ENCODE peak calls at places on chromosomes 12 and 14, in four cellular contexts. One of them, this sample, is unnamed. For H4K20me1, the result is how much of the 10 kb centered on the place peaks cover.

GRCh38 chr12:83017001-83017400 is 330.3 kb downstream of the TMTC2 start:
- DNase-seq in GM23248: no peak
- DNase-seq in IMR-90: no peak
- DNase-seq in HCT116: peak
- DNase-seq in this sample: peak

GRCh38 chr12:39365364-39366001 is 77.4 kb downstream of the KIF21A start:
- DNase-seq in HCT116: no peak
- DNase-seq in GM23248: peak
- DNase-seq in IMR-90: no peak
- DNase-seq in this sample: no peak

GRCh38 chr12:109735825-109736551 is 22.4 kb downstream of the FAM222A start:
- DNase-seq in HCT116: no peak
- DNase-seq in GM23248: no peak
- DNase-seq in IMR-90: no peak
- DNase-seq in this sample: no peak

GRCh38 chr12:10159280-10159679 is 12.7 kb downstream of the OLR1 start:
- DNase-seq in HCT116: no peak
- DNase-seq in GM23248: no peak
- DNase-seq in IMR-90: no peak
- DNase-seq in this sample: no peak

GRCh38 chr12:76948895-76949294 is 70.1 kb upstream of the CSRP2 start:
- DNase-seq in IMR-90: no peak
- DNase-seq in HCT116: no peak
- DNase-seq in GM23248: no peak
- DNase-seq in this sample: no peak

GRCh38 chr12:27109339-27110023 is 27.1 kb upstream of the C12orf71 start:
- DNase-seq in HCT116: no peak
- DNase-seq in GM23248: peak
- DNase-seq in IMR-90: no peak
- DNase-seq in this sample: no peak

GRCh38 chr14:54606178-54606577 is 39.2 kb downstream of the SAMD4A start:
- DNase-seq in HCT116: no peak
- DNase-seq in IMR-90: no peak
- DNase-seq in GM23248: peak
- DNase-seq in this sample: no peak

GRCh38 chr14:28375295-28375694 is 391.3 kb upstream of the FOXG1 start:
- DNase-seq in GM23248: no peak
- DNase-seq in IMR-90: no peak
- DNase-seq in HCT116: no peak
- DNase-seq in this sample: peak

GRCh38 chr12:18837025-18837424 is 99.1 kb downstream of the CAPZA3 start:
- DNase-seq in HCT116: no peak
- DNase-seq in GM23248: peak
- DNase-seq in IMR-90: peak
- DNase-seq in this sample: no peak

GRCh38 chr12:89731614-89732013 is 23.0 kb upstream of the ATP2B1 start:
- DNase-seq in HCT116: no peak
- DNase-seq in GM23248: peak
- DNase-seq in IMR-90: peak
- DNase-seq in this sample: peak

GRCh38 chr12:65876898-65877721 is 52.8 kb downstream of the HMGA2 start:
- DNase-seq in IMR-90: no peak
- DNase-seq in GM23248: no peak
- DNase-seq in HCT116: no peak
- DNase-seq in this sample: no peak

GRCh38 chr12:108099778-108100177 is 29.3 kb upstream of the WSCD2 start:
- DNase-seq in IMR-90: no peak
- DNase-seq in GM23248: no peak
- DNase-seq in HCT116: no peak
- DNase-seq in this sample: no peak

GRCh38 chr14:45156067-45156466 is 20.3 kb downstream of the FANCM start:
- DNase-seq in IMR-90: peak
- DNase-seq in HCT116: no peak
- DNase-seq in GM23248: peak
- DNase-seq in this sample: peak

GRCh38 chr12:120739031-120739762 is 13.6 kb downstream of the ACADS start:
- DNase-seq in IMR-90: no peak
- DNase-seq in HCT116: no peak
- DNase-seq in GM23248: no peak
- DNase-seq in this sample: no peak

GRCh38 chr12:113990548-113991223 is 24.6 kb upstream of the RBM19 start:
- DNase-seq in IMR-90: no peak
- DNase-seq in HCT116: no peak
- DNase-seq in GM23248: no peak
- DNase-seq in this sample: no peak

GRCh38 chr12:4221157-4221556 is 52.4 kb upstream of the CCND2 start:
- DNase-seq in IMR-90: peak
- DNase-seq in GM23248: no peak
- DNase-seq in HCT116: no peak
- DNase-seq in this sample: peak

GRCh38 chr14:68924392-68925158 is 54.5 kb downstream of the ACTN1 start:
- DNase-seq in IMR-90: no peak
- DNase-seq in GM23248: no peak
- DNase-seq in HCT116: no peak
- DNase-seq in this sample: no peak

GRCh38 chr14:102095231-102095870 is 8.5 kb upstream of the HSP90AA1 start:
- DNase-seq in GM23248: peak
- DNase-seq in IMR-90: peak
- DNase-seq in HCT116: no peak
- DNase-seq in this sample: no peak

GRCh38 chr12:59452746-59453145 is 143.1 kb upstream of the SLC16A7 start:
- DNase-seq in IMR-90: peak
- DNase-seq in GM23248: peak
- DNase-seq in HCT116: no peak
- DNase-seq in this sample: no peak

GRCh38 chr12:116454076-116454475 is 105.1 kb upstream of the MAP1LC3B2 start:
- DNase-seq in GM23248: no peak
- DNase-seq in IMR-90: no peak
- DNase-seq in HCT116: no peak
- DNase-seq in this sample: no peak

GRCh38 chr12:5442251-5443006 is 10.5 kb downstream of the NTF3 start:
- DNase-seq in GM23248: peak
- DNase-seq in HCT116: peak
- DNase-seq in IMR-90: peak
- DNase-seq in this sample: peak

GRCh38 chr12:57027805-57028153 is 11.4 kb upstream of the TAC3 start:
- DNase-seq in GM23248: no peak
- DNase-seq in IMR-90: no peak
- DNase-seq in HCT116: no peak
- DNase-seq in this sample: no peak

GRCh38 chr12:45231515-45232145 is 15.7 kb downstream of the ANO6 start:
- DNase-seq in HCT116: no peak
- DNase-seq in IMR-90: peak
- DNase-seq in GM23248: peak
- DNase-seq in this sample: peak

GRCh38 chr12:68915055-68915454 is 17.9 kb downstream of the CPM start:
- DNase-seq in IMR-90: peak
- DNase-seq in GM23248: peak
- DNase-seq in HCT116: no peak
- DNase-seq in this sample: peak

DNA sequence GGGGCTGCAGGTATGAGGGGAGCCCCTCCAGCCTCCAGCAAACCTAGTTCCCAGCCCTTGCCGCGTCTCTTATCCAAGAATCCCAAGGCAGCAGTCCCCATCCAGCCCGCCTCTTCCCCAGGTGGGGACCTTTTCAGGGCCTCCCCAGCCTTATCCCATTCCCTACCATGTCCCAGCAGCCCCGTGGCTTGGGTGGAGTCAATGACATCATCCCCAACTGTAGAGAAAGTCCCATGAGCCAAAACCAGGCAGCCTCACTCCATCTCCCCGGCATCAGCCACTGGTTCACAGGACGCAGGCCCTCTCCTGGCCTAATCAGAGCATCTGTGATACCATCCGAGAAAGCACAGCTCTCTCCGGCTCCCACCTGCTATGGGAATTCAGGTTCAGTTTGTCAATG is 131.0 kb downstream of the NCOR2 start:
- DNase-seq in GM23248: peak
- DNase-seq in HCT116: no peak
- DNase-seq in IMR-90: peak
- DNase-seq in this sample: no peak
- H4K20me1 ChIP-seq in GM23248: under half
- H4K20me1 ChIP-seq in HCT116: under half
- H4K20me1 ChIP-seq in IMR-90: under half
- H4K20me1 ChIP-seq in this sample: under half

GRCh38 chr14:39423793-39424192 is 8.4 kb downstream of the FBXO33 start:
- DNase-seq in GM23248: no peak
- DNase-seq in IMR-90: no peak
- DNase-seq in HCT116: no peak
- DNase-seq in this sample: no peak

GRCh38 chr14:39428118-39428517 is 4.1 kb downstream of the FBXO33 start:
- DNase-seq in IMR-90: no peak
- DNase-seq in HCT116: no peak
- DNase-seq in GM23248: no peak
- DNase-seq in this sample: no peak

GRCh38 chr14:39422243-39422642 is 10.0 kb downstream of the FBXO33 start:
- DNase-seq in GM23248: no peak
- DNase-seq in IMR-90: no peak
- DNase-seq in HCT116: no peak
- DNase-seq in this sample: no peak

GRCh38 chr14:39426605-39427004 is 5.6 kb downstream of the FBXO33 start:
- DNase-seq in IMR-90: peak
- DNase-seq in GM23248: peak
- DNase-seq in HCT116: no peak
- DNase-seq in this sample: peak

DNA sequence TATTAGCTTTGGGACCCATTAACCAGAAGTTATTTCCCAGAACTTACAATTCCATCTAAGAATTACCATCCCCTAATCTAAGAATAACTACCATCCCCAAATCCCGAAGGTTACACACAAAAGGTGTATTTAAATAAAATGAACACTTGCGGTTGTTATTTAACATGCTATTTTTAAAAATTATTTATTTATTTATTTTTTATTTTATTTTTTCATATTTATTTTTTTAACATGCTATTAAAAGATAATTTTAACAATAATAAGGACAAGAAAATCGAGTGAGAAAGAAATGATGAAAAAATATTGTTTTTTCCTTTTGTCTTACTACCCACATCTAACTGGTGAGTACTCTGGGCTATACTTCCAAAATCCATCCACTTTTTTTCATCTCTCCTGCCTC is 6.3 kb downstream of the FBXO33 start:
- DNase-seq in GM23248: no peak
- DNase-seq in HCT116: no peak
- DNase-seq in IMR-90: no peak
- DNase-seq in this sample: no peak
- H4K20me1 ChIP-seq in GM23248: under half
- H4K20me1 ChIP-seq in HCT116: under half
- H4K20me1 ChIP-seq in IMR-90: under half
- H4K20me1 ChIP-seq in this sample: under half

DNA sequence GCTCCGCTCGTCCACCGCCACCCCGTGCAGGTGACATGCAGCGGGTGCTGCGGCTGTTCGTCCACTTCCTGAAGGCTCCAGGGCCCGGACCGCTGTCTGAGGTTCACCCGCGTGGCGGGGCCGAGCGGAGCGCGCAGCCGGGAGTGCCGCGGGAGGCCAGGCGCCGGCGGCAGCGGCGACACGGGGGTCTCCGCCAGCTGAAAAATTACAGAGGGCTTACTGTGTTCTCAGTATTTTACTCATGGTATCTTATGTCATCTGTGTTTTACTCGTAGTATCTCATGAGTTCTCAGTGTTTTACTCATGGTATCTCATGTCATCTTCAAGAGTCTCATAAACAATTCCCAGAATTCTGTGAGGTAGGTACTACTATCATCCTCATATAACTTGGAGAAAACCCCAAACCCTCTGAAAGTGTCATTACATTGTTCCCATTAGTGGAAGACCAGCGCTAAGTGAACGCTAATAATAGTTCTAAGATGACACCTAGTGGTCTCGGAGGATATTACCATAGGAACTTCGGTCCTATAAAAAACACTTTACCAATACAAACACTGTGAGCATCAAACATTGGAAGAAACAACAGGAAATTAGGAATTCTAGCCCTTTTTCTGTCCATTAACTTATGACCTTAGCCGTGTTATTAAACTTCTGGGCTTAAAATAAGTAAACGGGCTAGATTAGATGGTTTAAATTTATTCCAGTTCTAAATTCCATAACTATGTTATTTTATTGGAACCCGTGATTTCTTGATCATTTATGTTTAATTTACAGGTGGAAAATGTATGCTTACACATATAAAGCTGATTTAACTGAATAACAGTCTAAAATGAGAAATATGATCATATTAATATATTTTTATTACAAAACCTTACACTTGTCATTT is 32.4 kb downstream of the AK7 start:
- DNase-seq in GM23248: peak
- DNase-seq in IMR-90: peak
- DNase-seq in HCT116: peak
- DNase-seq in this sample: peak
- H4K20me1 ChIP-seq in GM23248: under half
- H4K20me1 ChIP-seq in IMR-90: under half
- H4K20me1 ChIP-seq in HCT116: under half
- H4K20me1 ChIP-seq in this sample: under half

GRCh38 chr14:73780391-73780790 is 66.2 kb upstream of the PNMA1 start:
- DNase-seq in GM23248: no peak
- DNase-seq in IMR-90: no peak
- DNase-seq in HCT116: no peak
- DNase-seq in this sample: no peak
- H4K20me1 ChIP-seq in GM23248: under half
- H4K20me1 ChIP-seq in IMR-90: half or more
- H4K20me1 ChIP-seq in HCT116: under half
- H4K20me1 ChIP-seq in this sample: under half

GRCh38 chr14:91410781-91411536 is 6.7 kb downstream of the CCDC88C start:
- DNase-seq in IMR-90: no peak
- DNase-seq in GM23248: no peak
- DNase-seq in HCT116: no peak
- DNase-seq in this sample: no peak

GRCh38 chr14:91412939-91413338 is 4.7 kb downstream of the CCDC88C start:
- DNase-seq in GM23248: no peak
- DNase-seq in IMR-90: no peak
- DNase-seq in HCT116: no peak
- DNase-seq in this sample: no peak

GRCh38 chr14:91406982-91407381 is 10.6 kb downstream of the CCDC88C start:
- DNase-seq in IMR-90: no peak
- DNase-seq in GM23248: no peak
- DNase-seq in HCT116: no peak
- DNase-seq in this sample: no peak

GRCh38 chr14:91406451-91406850 is 11.2 kb downstream of the CCDC88C start:
- DNase-seq in IMR-90: no peak
- DNase-seq in GM23248: no peak
- DNase-seq in HCT116: no peak
- DNase-seq in this sample: no peak

GRCh38 chr14:91409991-91410401 is 7.6 kb downstream of the CCDC88C start:
- DNase-seq in GM23248: no peak
- DNase-seq in HCT116: no peak
- DNase-seq in IMR-90: no peak
- DNase-seq in this sample: no peak
- H4K20me1 ChIP-seq in GM23248: under half
- H4K20me1 ChIP-seq in HCT116: under half
- H4K20me1 ChIP-seq in IMR-90: under half
- H4K20me1 ChIP-seq in this sample: under half